ENCODE peak calls at places on chromosome 5, in eight cellular contexts. G, Z, A, E, U, N, D and C are unnamed samples.

GRCh38 chr5:66849803-66850202 is 253.6 kb downstream of the MAST4 start:
- DNase-seq in E (no peak), N (no peak), Z (peak; percentile 95), U (no peak), D (no peak), G (no peak), A (no peak), C (no peak)

GRCh38 chr5:133118741-133119140 is 66.9 kb downstream of the HSPA4 start:
- DNase-seq in Z (no peak), G (no peak), N (no peak), D (no peak), A (peak; percentile 0), E (no peak), U (no peak), C (no peak)

GRCh38 chr5:34044950-34045525 is 2.0 kb upstream of the C1QTNF3 start:
- DNase-seq in A (no peak), G (no peak), Z (no peak), U (no peak), N (no peak), E (no peak), D (no peak), C (no peak)

GRCh38 chr5:164687391-164687790 is 1182.0 kb downstream of the MAT2B start:
- DNase-seq in A (no peak), N (no peak), Z (no peak), E (no peak), G (no peak), U (no peak), D (no peak), C (no peak)

GRCh38 chr5:174529925-174530681 is 194.3 kb upstream of the MSX2 start:
- DNase-seq in Z (peak; percentile 81), D (no peak), N (no peak), E (no peak), G (no peak), U (no peak), A (no peak), C (no peak)

GRCh38 chr5:56211298-56211865 is 21.7 kb downstream of the ANKRD55 start:
- DNase-seq in N (peak; percentile 95), D (no peak), E (no peak), Z (peak; percentile 66), G (no peak), A (peak; percentile 26), U (no peak), C (peak; percentile 71)

GRCh38 chr5:76615759-76616158 is 7.4 kb downstream of the F2RL2 start:
- DNase-seq in A (no peak), U (no peak), E (no peak), Z (no peak), N (no peak), G (no peak), D (no peak), C (no peak)

GRCh38 chr5:9380108-9380507 is 165.8 kb downstream of the SEMA5A start:
- DNase-seq in E (no peak), D (no peak), G (no peak), A (peak; percentile 55), U (no peak), Z (peak; percentile 92), N (no peak), C (no peak)

GRCh38 chr5:64506567-64507321 is 929 bp downstream of the RGS7BP start:
- DNase-seq in U (no peak), G (peak; percentile 28), D (no peak), N (no peak), Z (no peak), A (peak; percentile 29), E (no peak), C (no peak)

GRCh38 chr5:178507151-178507932 is 82.9 kb downstream of the COL23A1 start:
- DNase-seq in N (no peak), E (no peak), Z (no peak), D (no peak), G (no peak), A (no peak), U (no peak), C (no peak)

GRCh38 chr5:127572930-127573329 is 55.5 kb downstream of the PRRC1 start:
- DNase-seq in A (no peak), E (no peak), G (no peak), N (peak; percentile 6), D (no peak), U (no peak), Z (peak; percentile 20), C (no peak)

GRCh38 chr5:1325191-1325741 is 19.6 kb downstream of the CLPTM1L start:
- DNase-seq in E (no peak), N (no peak), Z (no peak), U (no peak), D (no peak), A (no peak), G (no peak), C (peak; percentile 39)

GRCh38 chr5:102811962-102812361 is 56.9 kb downstream of the PAM start:
- DNase-seq in E (no peak), G (no peak), U (no peak), D (no peak), N (peak; percentile 63), Z (peak; percentile 72), A (no peak), C (no peak)

GRCh38 chr5:58582411-58583393 is at the start of gene RAB3C:
- DNase-seq in U (peak; percentile 88), G (peak; percentile 97), N (peak; percentile 92), D (peak; percentile 63), E (peak; percentile 83), Z (peak; percentile 92), A (peak; percentile 94), C (peak; percentile 95)

GRCh38 chr5:168307925-168308584 is 16.6 kb downstream of the WWC1 start:
- DNase-seq in U (no peak), E (no peak), Z (no peak), G (no peak), D (no peak), N (no peak), A (no peak), C (no peak)

GRCh38 chr5:1649554-1649953 is 125.8 kb upstream of the LPCAT1 start:
- DNase-seq in N (no peak), Z (no peak), E (no peak), A (no peak), D (no peak), G (no peak), U (no peak), C (no peak)

GRCh38 chr5:78738693-78739300 is 90.2 kb upstream of the LHFPL2 start:
- DNase-seq in Z (no peak), D (no peak), G (no peak), A (no peak), N (no peak), E (no peak), U (no peak), C (no peak)

GRCh38 chr5:74850016-74850415 is 16.2 kb downstream of the FAM169A start:
- DNase-seq in A (no peak), D (no peak), E (no peak), N (no peak), Z (no peak), U (no peak), G (no peak), C (no peak)

GRCh38 chr5:149298857-149299404 is 27.3 kb downstream of the AFAP1L1 start:
- DNase-seq in A (no peak), N (no peak), G (no peak), E (no peak), D (no peak), Z (no peak), U (no peak), C (no peak)

GRCh38 chr5:170499621-170500020 is 4.2 kb upstream of the KCNIP1 start:
- DNase-seq in E (no peak), A (no peak), U (no peak), D (no peak), G (no peak), N (no peak), Z (peak; percentile 83), C (no peak)

GRCh38 chr5:137778772-137779564 is 24.8 kb upstream of the HNRNPA0 start:
- DNase-seq in E (no peak), U (peak; percentile 21), D (peak; percentile 0), G (peak; percentile 58), A (no peak), N (peak; percentile 38), Z (peak; percentile 37), C (no peak)

GRCh38 chr5:55841976-55842375 is 9.2 kb upstream of the IL31RA start:
- DNase-seq in A (no peak), U (no peak), G (no peak), E (no peak), D (no peak), N (no peak), Z (no peak), C (no peak)

GRCh38 chr5:26572486-26572885 is 465.9 kb downstream of the CDH9 start:
- DNase-seq in A (no peak), U (no peak), G (no peak), D (no peak), N (no peak), Z (no peak), E (no peak), C (no peak)

GRCh38 chr5:88845081-88845697 is 37.8 kb downstream of the MEF2C start:
- DNase-seq in U (peak; percentile 39), Z (no peak), D (no peak), G (no peak), N (no peak), A (no peak), E (no peak), C (no peak)

GRCh38 chr5:62475072-62475471 is 62.5 kb downstream of the IPO11 start:
- DNase-seq in D (no peak), E (no peak), Z (peak; percentile 82), N (peak; percentile 73), G (no peak), U (no peak), A (no peak), C (no peak)

GRCh38 chr5:34538026-34538672 is 118.0 kb upstream of the RAI14 start:
- DNase-seq in A (no peak), Z (peak; percentile 55), N (peak; percentile 6), E (no peak), G (no peak), U (no peak), D (no peak), C (no peak)

GRCh38 chr5:20030125-20030524 is 42.1 kb upstream of the CDH18 start:
- DNase-seq in N (no peak), D (no peak), G (no peak), A (no peak), E (no peak), Z (no peak), U (no peak), C (no peak)

GRCh38 chr5:60958712-60959111 is 13.7 kb downstream of the NDUFAF2 start:
- DNase-seq in D (no peak), A (no peak), N (no peak), U (no peak), E (no peak), G (no peak), Z (no peak), C (no peak)

GRCh38 chr5:156815988-156816599 is 34.0 kb upstream of the PPP1R2B start:
- DNase-seq in E (no peak), Z (peak; percentile 2), A (peak; percentile 29), U (peak; percentile 53), D (no peak), N (peak; percentile 28), G (peak; percentile 23), C (peak; percentile 46)

GRCh38 chr5:95866431-95867063 is 44.0 kb upstream of the GLRX start:
- DNase-seq in N (no peak), A (no peak), E (no peak), D (no peak), U (no peak), Z (peak; percentile 83), G (no peak), C (no peak)

GRCh38 chr5:174145821-174146220 is 100.3 kb downstream of the NSG2 start:
- DNase-seq in A (no peak), E (no peak), D (no peak), Z (no peak), U (no peak), G (peak; percentile 94), N (no peak), C (no peak)